ENCODE peak calls at places on chromosomes 16 and 17, in nine cellular contexts. J is HTR-8/SVneo; O is aorta; I is NCI-H526 treated with DMSO at 0.1 percent for 48 hours; Y is Kasumi-1; Q is activated CD8-positive, alpha-beta T cell treated with anti-CD3 and anti-CD28 coated beads for 36 hours; R is activated B cell treated with CpG ODN at 0.5 μM for 24 hours; K is Peyer's patch; H is mesendoderm. X is an unnamed sample.

GRCh38 chr16:15765880-15766279 is 90.9 kb downstream of the MYH11 start:
- DNase-seq in J (peak; percentile 48), O (peak; percentile 28), I (peak; percentile 7), Y (peak; percentile 27), Q (peak; percentile 57), R (peak; percentile 22), K (peak; percentile 24), H (peak; percentile 79), X (peak; percentile 35)

GRCh38 chr17:48747445-48748363 is 19.2 kb upstream of the HOXB13 start:
- DNase-seq in J (no peak), O (no peak), I (no peak), Y (no peak), Q (no peak), R (no peak), K (no peak), H (peak; percentile 65), X (no peak)

GRCh38 chr17:6507535-6507934 is 48.8 kb downstream of the PITPNM3 start:
- DNase-seq in J (peak; percentile 90), O (peak; percentile 42), I (no peak), Y (no peak), Q (no peak), R (no peak), K (no peak), H (no peak), X (peak; percentile 88)

GRCh38 chr17:59547131-59547915 is 18.1 kb upstream of the DHX40 start:
- DNase-seq in J (no peak), O (no peak), I (no peak), Y (no peak), Q (no peak), R (no peak), K (no peak), H (no peak), X (no peak)

GRCh38 chr17:78154903-78155811 is 9.0 kb downstream of the C17orf99 start:
- DNase-seq in J (no peak), O (no peak), I (no peak), Y (peak; percentile 85), Q (peak; percentile 64), R (no peak), K (peak; percentile 50), H (no peak), X (no peak)

GRCh38 chr17:21425736-21426135 is 49.6 kb downstream of the KCNJ12 start:
- DNase-seq in J (no peak), O (no peak), I (no peak), Y (no peak), Q (no peak), R (no peak), K (no peak), H (no peak), X (no peak)

GRCh38 chr17:323181-323580 is 29.4 kb downstream of the RPH3AL start:
- DNase-seq in J (no peak), O (peak; percentile 38), I (no peak), Y (no peak), Q (no peak), R (no peak), K (no peak), H (no peak), X (no peak)

GRCh38 chr17:50689251-50689650 is 18.5 kb downstream of the ANKRD40 start:
- DNase-seq in J (peak; percentile 69), O (no peak), I (no peak), Y (peak; percentile 31), Q (no peak), R (no peak), K (no peak), H (peak; percentile 51), X (peak; percentile 59)

GRCh38 chr17:17648762-17649161 is 32.5 kb upstream of the RAI1 start:
- DNase-seq in J (no peak), O (no peak), I (no peak), Y (no peak), Q (no peak), R (no peak), K (no peak), H (no peak), X (peak; percentile 57)

GRCh38 chr17:68821860-68822693 is 133.1 kb downstream of the ABCA8 start:
- DNase-seq in J (peak; percentile 93), O (no peak), I (no peak), Y (no peak), Q (no peak), R (no peak), K (no peak), H (no peak), X (peak; percentile 81)

GRCh38 chr17:57110579-57111367 is 25.7 kb downstream of the AKAP1 start:
- DNase-seq in J (no peak), O (no peak), I (no peak), Y (no peak), Q (no peak), R (no peak), K (no peak), H (no peak), X (no peak)

GRCh38 chr17:57832711-57833596 is 16.9 kb downstream of the MRPS23 start:
- DNase-seq in J (peak; percentile 88), O (peak; percentile 85), I (peak; percentile 53), Y (peak; percentile 85), Q (peak; percentile 84), R (peak; percentile 37), K (peak; percentile 66), H (peak; percentile 86), X (peak; percentile 85)

GRCh38 chr16:67163164-67163902 is 1.2 kb upstream of the HSF4 start:
- DNase-seq in J (no peak), O (peak; percentile 87), I (peak; percentile 37), Y (no peak), Q (peak; percentile 61), R (no peak), K (no peak), H (peak; percentile 60), X (peak; percentile 56)

GRCh38 chr16:46828943-46829342 is 2.0 kb downstream of the C16orf87 start:
- DNase-seq in J (no peak), O (no peak), I (no peak), Y (no peak), Q (no peak), R (no peak), K (no peak), H (no peak), X (no peak)

GRCh38 chr17:980406-981291 is 1.1 kb upstream of the NXN start:
- DNase-seq in J (peak; percentile 82), O (peak; percentile 85), I (peak; percentile 67), Y (peak; percentile 72), Q (peak; percentile 84), R (peak; percentile 43), K (peak; percentile 81), H (peak; percentile 90), X (peak; percentile 93)

GRCh38 chr17:55540414-55541091 is 29.3 kb upstream of the SMIM36 start:
- DNase-seq in J (no peak), O (no peak), I (no peak), Y (no peak), Q (no peak), R (no peak), K (no peak), H (no peak), X (no peak)

GRCh38 chr16:67949645-67950044 is 5.7 kb upstream of the LCAT start:
- DNase-seq in J (no peak), O (no peak), I (no peak), Y (no peak), Q (no peak), R (no peak), K (no peak), H (no peak), X (no peak)

GRCh38 chr16:26078971-26079370 is 387.2 kb downstream of the HS3ST4 start:
- DNase-seq in J (no peak), O (no peak), I (peak; percentile 46), Y (no peak), Q (no peak), R (no peak), K (no peak), H (no peak), X (no peak)

GRCh38 chr16:27724491-27724878 is 174.5 kb downstream of the KATNIP start:
- DNase-seq in J (no peak), O (peak; percentile 14), I (no peak), Y (no peak), Q (no peak), R (no peak), K (no peak), H (no peak), X (no peak)

GRCh38 chr17:2027528-2028233 is 2.3 kb upstream of the DPH1 start:
- DNase-seq in J (no peak), O (no peak), I (no peak), Y (no peak), Q (no peak), R (no peak), K (no peak), H (no peak), X (peak; percentile 53)

GRCh38 chr17:49076575-49077384 is 55.8 kb upstream of the B4GALNT2 start:
- DNase-seq in J (peak; percentile 60), O (no peak), I (no peak), Y (no peak), Q (no peak), R (no peak), K (no peak), H (no peak), X (peak; percentile 88)

GRCh38 chr16:70390774-70391173 is 44.1 kb downstream of the DDX19A start:
- DNase-seq in J (no peak), O (no peak), I (no peak), Y (no peak), Q (no peak), R (no peak), K (no peak), H (no peak), X (no peak)

GRCh38 chr16:87318158-87318644 is 1.0 kb upstream of the C16orf95 start:
- DNase-seq in J (no peak), O (no peak), I (no peak), Y (no peak), Q (no peak), R (no peak), K (no peak), H (peak; percentile 10), X (peak; percentile 20)

GRCh38 chr16:68478526-68479249 is 30.4 kb upstream of the SMPD3 start:
- DNase-seq in J (no peak), O (no peak), I (no peak), Y (peak; percentile 39), Q (no peak), R (no peak), K (no peak), H (peak; percentile 18), X (peak; percentile 27)